ENCODE peak calls at places on chromosomes 7 and 10, in nine cellular contexts. One of them, this sample, is unnamed.
A peak's percentile ranks its signal among the peaks of the same experiment; 100 is the strongest.

GRCh38 chr7:33142585-33142984 is 13.2 kb downstream of the BBS9 start:
- DNase-seq in DND-41: no peak
- DNase-seq in body of pancreas: no peak
- DNase-seq in cardiac muscle cell: no peak
- DNase-seq in endodermal cell: no peak
- DNase-seq in neural progenitor cell: no peak
- DNase-seq in left ventricle myocardium inferior: no peak
- DNase-seq in colonic mucosa: no peak
- DNase-seq in right atrium auricular region: no peak
- DNase-seq in this sample: no peak

GRCh38 chr10:10007972-10008371 is 1009.7 kb upstream of the CELF2 start:
- DNase-seq in DND-41: peak; percentile 6
- DNase-seq in body of pancreas: no peak
- DNase-seq in endodermal cell: peak; percentile 45
- DNase-seq in cardiac muscle cell: no peak
- DNase-seq in colonic mucosa: no peak
- DNase-seq in right atrium auricular region: no peak
- DNase-seq in left ventricle myocardium inferior: no peak
- DNase-seq in neural progenitor cell: no peak
- DNase-seq in this sample: no peak

GRCh38 chr7:38629621-38630020 is 1.6 kb downstream of the AMPH start:
- DNase-seq in right atrium auricular region: no peak
- DNase-seq in endodermal cell: no peak
- DNase-seq in left ventricle myocardium inferior: no peak
- DNase-seq in colonic mucosa: no peak
- DNase-seq in neural progenitor cell: peak; percentile 19
- DNase-seq in body of pancreas: no peak
- DNase-seq in DND-41: no peak
- DNase-seq in cardiac muscle cell: peak; percentile 7
- DNase-seq in this sample: no peak

GRCh38 chr7:134515569-134516468 is 11.5 kb upstream of the AKR1B10 start:
- DNase-seq in body of pancreas: no peak
- DNase-seq in right atrium auricular region: no peak
- DNase-seq in endodermal cell: no peak
- DNase-seq in colonic mucosa: no peak
- DNase-seq in cardiac muscle cell: peak; percentile 75
- DNase-seq in neural progenitor cell: no peak
- DNase-seq in DND-41: no peak
- DNase-seq in left ventricle myocardium inferior: no peak
- DNase-seq in this sample: no peak

GRCh38 chr10:73553316-73553715 is 37.8 kb downstream of the USP54 start:
- DNase-seq in cardiac muscle cell: no peak
- DNase-seq in body of pancreas: peak; percentile 28
- DNase-seq in colonic mucosa: no peak
- DNase-seq in DND-41: no peak
- DNase-seq in neural progenitor cell: peak; percentile 82
- DNase-seq in endodermal cell: peak; percentile 49
- DNase-seq in left ventricle myocardium inferior: peak; percentile 23
- DNase-seq in right atrium auricular region: no peak
- DNase-seq in this sample: peak; percentile 64

GRCh38 chr7:31791881-31792280 is 104.9 kb downstream of the PPP1R17 start:
- DNase-seq in cardiac muscle cell: no peak
- DNase-seq in colonic mucosa: no peak
- DNase-seq in right atrium auricular region: no peak
- DNase-seq in left ventricle myocardium inferior: no peak
- DNase-seq in neural progenitor cell: no peak
- DNase-seq in DND-41: no peak
- DNase-seq in endodermal cell: no peak
- DNase-seq in body of pancreas: no peak
- DNase-seq in this sample: no peak

GRCh38 chr10:19592276-19592675 is 224.0 kb upstream of the PLXDC2 start:
- DNase-seq in left ventricle myocardium inferior: no peak
- DNase-seq in colonic mucosa: no peak
- DNase-seq in cardiac muscle cell: no peak
- DNase-seq in DND-41: no peak
- DNase-seq in body of pancreas: peak; percentile 8
- DNase-seq in endodermal cell: no peak
- DNase-seq in right atrium auricular region: no peak
- DNase-seq in neural progenitor cell: no peak
- DNase-seq in this sample: no peak

GRCh38 chr10:62019013-62019684 is 117.7 kb downstream of the ARID5B start:
- DNase-seq in left ventricle myocardium inferior: no peak
- DNase-seq in DND-41: no peak
- DNase-seq in endodermal cell: no peak
- DNase-seq in colonic mucosa: no peak
- DNase-seq in right atrium auricular region: no peak
- DNase-seq in body of pancreas: no peak
- DNase-seq in cardiac muscle cell: peak; percentile 69
- DNase-seq in neural progenitor cell: no peak
- DNase-seq in this sample: no peak

GRCh38 chr10:101289541-101289940 is 60.3 kb upstream of the LBX1 start:
- DNase-seq in left ventricle myocardium inferior: no peak
- DNase-seq in endodermal cell: no peak
- DNase-seq in neural progenitor cell: no peak
- DNase-seq in right atrium auricular region: no peak
- DNase-seq in cardiac muscle cell: no peak
- DNase-seq in body of pancreas: no peak
- DNase-seq in colonic mucosa: no peak
- DNase-seq in DND-41: no peak
- DNase-seq in this sample: no peak
- H3K4me1 ChIP-seq in left ventricle myocardium inferior: peaks cover 27% of the 10 kb centered on the region
- H3K4me1 ChIP-seq in endodermal cell: peaks cover 14% of the 10 kb centered on the region
- H3K4me1 ChIP-seq in neural progenitor cell: peaks cover 57% of the 10 kb centered on the region
- H3K4me1 ChIP-seq in right atrium auricular region: no peaks in the 10 kb centered on the region
- H3K4me1 ChIP-seq in cardiac muscle cell: peaks cover 14% of the 10 kb centered on the region
- H3K4me1 ChIP-seq in body of pancreas: peaks cover 18% of the 10 kb centered on the region
- H3K4me1 ChIP-seq in colonic mucosa: peaks cover 5% of the 10 kb centered on the region
- H3K4me1 ChIP-seq in DND-41: peaks cover 4% of the 10 kb centered on the region
- H3K4me1 ChIP-seq in this sample: peaks cover 16% of the 10 kb centered on the region

GRCh38 chr10:14602807-14603538 is 171.7 kb downstream of the FAM107B start:
- DNase-seq in cardiac muscle cell: no peak
- DNase-seq in neural progenitor cell: no peak
- DNase-seq in right atrium auricular region: no peak
- DNase-seq in endodermal cell: no peak
- DNase-seq in colonic mucosa: no peak
- DNase-seq in DND-41: no peak
- DNase-seq in body of pancreas: no peak
- DNase-seq in left ventricle myocardium inferior: no peak
- DNase-seq in this sample: no peak

GRCh38 chr10:14603539-14604102 is 171.1 kb downstream of the FAM107B start:
- DNase-seq in body of pancreas: no peak
- DNase-seq in colonic mucosa: peak; percentile 30
- DNase-seq in endodermal cell: no peak
- DNase-seq in cardiac muscle cell: no peak
- DNase-seq in left ventricle myocardium inferior: no peak
- DNase-seq in right atrium auricular region: no peak
- DNase-seq in DND-41: no peak
- DNase-seq in neural progenitor cell: peak; percentile 67
- DNase-seq in this sample: peak; percentile 46

GRCh38 chr10:14604181-14605142 is 170.2 kb downstream of the FAM107B start:
- DNase-seq in right atrium auricular region: peak; percentile 73
- DNase-seq in body of pancreas: peak; percentile 85
- DNase-seq in left ventricle myocardium inferior: peak; percentile 84
- DNase-seq in colonic mucosa: peak; percentile 85
- DNase-seq in neural progenitor cell: peak; percentile 91
- DNase-seq in endodermal cell: peak; percentile 76
- DNase-seq in DND-41: no peak
- DNase-seq in cardiac muscle cell: peak; percentile 90
- DNase-seq in this sample: peak; percentile 83

GRCh38 chr10:14600065-14600464 is 174.6 kb downstream of the FAM107B start:
- DNase-seq in body of pancreas: no peak
- DNase-seq in right atrium auricular region: no peak
- DNase-seq in endodermal cell: no peak
- DNase-seq in DND-41: no peak
- DNase-seq in cardiac muscle cell: no peak
- DNase-seq in neural progenitor cell: no peak
- DNase-seq in left ventricle myocardium inferior: no peak
- DNase-seq in colonic mucosa: no peak
- DNase-seq in this sample: no peak

GRCh38 chr10:14601872-14602725 is 172.6 kb downstream of the FAM107B start:
- DNase-seq in right atrium auricular region: no peak
- DNase-seq in colonic mucosa: no peak
- DNase-seq in neural progenitor cell: no peak
- DNase-seq in DND-41: peak; percentile 45
- DNase-seq in left ventricle myocardium inferior: no peak
- DNase-seq in cardiac muscle cell: peak; percentile 60
- DNase-seq in body of pancreas: peak; percentile 61
- DNase-seq in endodermal cell: no peak
- DNase-seq in this sample: no peak
- TF ChIP-seq CTCF in right atrium auricular region: no peak
- TF ChIP-seq CTCF in colonic mucosa: no peak
- TF ChIP-seq CTCF in neural progenitor cell: no peak
- TF ChIP-seq CTCF in DND-41: no peak
- TF ChIP-seq CTCF in left ventricle myocardium inferior: no peak
- TF ChIP-seq CTCF in cardiac muscle cell: no peak
- TF ChIP-seq CTCF in body of pancreas: no peak
- TF ChIP-seq CTCF in endodermal cell: no peak
- TF ChIP-seq CTCF in this sample: no peak

GRCh38 chr10:75398630-75399460 is 2.7 kb downstream of the ZNF503 start:
- DNase-seq in left ventricle myocardium inferior: peak; percentile 38
- DNase-seq in right atrium auricular region: no peak
- DNase-seq in endodermal cell: peak; percentile 81
- DNase-seq in neural progenitor cell: peak; percentile 83
- DNase-seq in DND-41: no peak
- DNase-seq in colonic mucosa: peak; percentile 22
- DNase-seq in body of pancreas: peak; percentile 61
- DNase-seq in cardiac muscle cell: peak; percentile 56
- DNase-seq in this sample: peak; percentile 36

GRCh38 chr10:75395955-75396860 is 5.4 kb downstream of the ZNF503 start:
- DNase-seq in right atrium auricular region: no peak
- DNase-seq in DND-41: no peak
- DNase-seq in left ventricle myocardium inferior: peak; percentile 39
- DNase-seq in body of pancreas: peak; percentile 64
- DNase-seq in cardiac muscle cell: peak; percentile 48
- DNase-seq in neural progenitor cell: peak; percentile 60
- DNase-seq in colonic mucosa: peak; percentile 41
- DNase-seq in endodermal cell: peak; percentile 78
- DNase-seq in this sample: peak; percentile 39

GRCh38 chr10:75398238-75398629 is 3.3 kb downstream of the ZNF503 start:
- DNase-seq in left ventricle myocardium inferior: no peak
- DNase-seq in neural progenitor cell: no peak
- DNase-seq in right atrium auricular region: no peak
- DNase-seq in endodermal cell: no peak
- DNase-seq in cardiac muscle cell: no peak
- DNase-seq in DND-41: no peak
- DNase-seq in body of pancreas: no peak
- DNase-seq in colonic mucosa: no peak
- DNase-seq in this sample: no peak

GRCh38 chr10:75396861-75397570 is 4.5 kb downstream of the ZNF503 start:
- DNase-seq in cardiac muscle cell: peak; percentile 44
- DNase-seq in DND-41: no peak
- DNase-seq in body of pancreas: peak; percentile 57
- DNase-seq in colonic mucosa: peak; percentile 33
- DNase-seq in right atrium auricular region: no peak
- DNase-seq in left ventricle myocardium inferior: peak; percentile 29
- DNase-seq in neural progenitor cell: peak; percentile 61
- DNase-seq in endodermal cell: no peak
- DNase-seq in this sample: peak; percentile 37

GRCh38 chr10:75397571-75397921 is 4.0 kb downstream of the ZNF503 start:
- DNase-seq in left ventricle myocardium inferior: peak; percentile 20
- DNase-seq in cardiac muscle cell: peak; percentile 50
- DNase-seq in DND-41: no peak
- DNase-seq in body of pancreas: peak; percentile 39
- DNase-seq in neural progenitor cell: peak; percentile 54
- DNase-seq in right atrium auricular region: no peak
- DNase-seq in endodermal cell: no peak
- DNase-seq in colonic mucosa: no peak
- DNase-seq in this sample: no peak
- H3K4me3 ChIP-seq in left ventricle myocardium inferior: peak overlapping the region; percentile 93
- H3K4me3 ChIP-seq in cardiac muscle cell: peak overlapping the region; percentile 97
- H3K4me3 ChIP-seq in DND-41: no peak overlapping the region
- H3K4me3 ChIP-seq in body of pancreas: peak overlapping the region; percentile 20
- H3K4me3 ChIP-seq in neural progenitor cell: peak overlapping the region; percentile 87
- H3K4me3 ChIP-seq in right atrium auricular region: peak overlapping the region; percentile 40
- H3K4me3 ChIP-seq in endodermal cell: peak overlapping the region; percentile 60
- H3K4me3 ChIP-seq in colonic mucosa: peak overlapping the region; percentile 56
- H3K4me3 ChIP-seq in this sample: peak overlapping the region; percentile 90

GRCh38 chr7:96314402-96315108 is 7.3 kb downstream of the SLC25A13 start:
- DNase-seq in colonic mucosa: no peak
- DNase-seq in DND-41: no peak
- DNase-seq in right atrium auricular region: no peak
- DNase-seq in neural progenitor cell: peak; percentile 19
- DNase-seq in endodermal cell: peak; percentile 85
- DNase-seq in left ventricle myocardium inferior: no peak
- DNase-seq in body of pancreas: no peak
- DNase-seq in cardiac muscle cell: peak; percentile 24
- DNase-seq in this sample: no peak
- H3K4me1 ChIP-seq in colonic mucosa: no peaks in the 10 kb centered on the region
- H3K4me1 ChIP-seq in DND-41: no peaks in the 10 kb centered on the region
- H3K4me1 ChIP-seq in right atrium auricular region: no peaks in the 10 kb centered on the region
- H3K4me1 ChIP-seq in neural progenitor cell: peaks cover 26% of the 10 kb centered on the region
- H3K4me1 ChIP-seq in endodermal cell: peaks cover 19% of the 10 kb centered on the region
- H3K4me1 ChIP-seq in left ventricle myocardium inferior: peaks cover 92% of the 10 kb centered on the region
- H3K4me1 ChIP-seq in body of pancreas: peaks cover 37% of the 10 kb centered on the region
- H3K4me1 ChIP-seq in cardiac muscle cell: peaks cover 11% of the 10 kb centered on the region
- H3K4me1 ChIP-seq in this sample: peaks cover 71% of the 10 kb centered on the region

DNA sequence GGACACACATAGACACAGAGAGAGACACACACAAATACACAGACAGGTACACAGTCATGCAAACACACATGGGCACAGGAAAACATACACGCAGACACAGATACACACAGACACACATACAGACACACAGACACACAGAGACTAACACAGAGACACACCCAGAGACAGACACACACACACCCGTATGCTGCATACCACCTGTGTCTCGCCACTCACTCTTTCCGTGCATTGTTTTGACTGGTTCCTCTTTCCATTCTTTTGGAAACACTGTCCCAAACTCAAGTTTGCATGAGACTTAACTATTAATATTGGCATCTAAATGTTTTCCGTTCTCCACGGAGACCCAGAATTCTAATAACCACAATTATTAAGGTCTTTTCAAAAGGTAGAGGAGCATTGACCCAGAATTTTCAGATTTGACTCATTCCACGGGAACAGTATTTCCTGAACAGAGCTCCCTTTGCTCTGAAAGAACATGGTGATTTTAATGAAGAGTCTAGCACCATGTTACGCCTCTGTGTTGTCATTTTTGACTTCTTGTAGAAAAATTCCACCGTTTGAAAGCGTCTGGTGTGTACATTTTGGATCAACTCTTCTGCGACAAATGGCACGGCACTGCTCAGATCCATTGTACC is 141.2 kb upstream of the RNF32 start:
- DNase-seq in endodermal cell: no peak
- DNase-seq in body of pancreas: no peak
- DNase-seq in left ventricle myocardium inferior: no peak
- DNase-seq in cardiac muscle cell: no peak
- DNase-seq in colonic mucosa: no peak
- DNase-seq in neural progenitor cell: no peak
- DNase-seq in DND-41: no peak
- DNase-seq in right atrium auricular region: no peak
- DNase-seq in this sample: no peak
- TF ChIP-seq CTCF in endodermal cell: no peak
- TF ChIP-seq CTCF in body of pancreas: no peak
- TF ChIP-seq CTCF in left ventricle myocardium inferior: no peak
- TF ChIP-seq CTCF in cardiac muscle cell: no peak
- TF ChIP-seq CTCF in colonic mucosa: no peak
- TF ChIP-seq CTCF in neural progenitor cell: no peak
- TF ChIP-seq CTCF in DND-41: no peak
- TF ChIP-seq CTCF in right atrium auricular region: no peak
- TF ChIP-seq CTCF in this sample: no peak

DNA sequence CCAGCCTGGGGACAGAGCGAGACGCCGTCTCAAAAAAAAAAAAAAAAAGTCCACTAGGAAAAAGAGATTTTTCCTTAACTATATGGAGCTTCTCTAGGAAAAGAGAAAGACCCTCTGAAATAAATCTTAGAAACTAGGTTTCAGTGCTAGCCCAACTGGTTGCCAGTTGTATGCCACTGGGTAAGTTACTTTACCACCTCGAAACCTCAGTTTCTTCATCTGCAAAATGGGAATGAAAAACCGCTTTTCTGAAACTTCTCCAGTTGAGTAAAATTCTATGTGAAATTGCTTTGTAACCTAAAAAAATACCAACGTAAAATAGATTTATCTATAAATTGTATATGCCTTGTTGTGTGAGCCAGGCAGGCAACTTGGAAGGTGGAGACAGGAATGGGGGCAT is 16.5 kb upstream of the EIF5AL1 start:
- DNase-seq in DND-41: no peak
- DNase-seq in cardiac muscle cell: no peak
- DNase-seq in left ventricle myocardium inferior: no peak
- DNase-seq in body of pancreas: no peak
- DNase-seq in colonic mucosa: no peak
- DNase-seq in right atrium auricular region: no peak
- DNase-seq in endodermal cell: no peak
- DNase-seq in neural progenitor cell: no peak
- DNase-seq in this sample: no peak
- H3K4me3 ChIP-seq in DND-41: no peak overlapping the region
- H3K4me3 ChIP-seq in cardiac muscle cell: no peak overlapping the region
- H3K4me3 ChIP-seq in left ventricle myocardium inferior: no peak overlapping the region
- H3K4me3 ChIP-seq in body of pancreas: no peak overlapping the region
- H3K4me3 ChIP-seq in colonic mucosa: no peak overlapping the region
- H3K4me3 ChIP-seq in right atrium auricular region: no peak overlapping the region
- H3K4me3 ChIP-seq in endodermal cell: no peak overlapping the region
- H3K4me3 ChIP-seq in neural progenitor cell: no peak overlapping the region
- H3K4me3 ChIP-seq in this sample: no peak overlapping the region